ENCODE peak calls at places on chromosomes 6 and 20, in eight cellular contexts. Z is upper lobe of right lung, R is choroid plexus epithelial cell, I is sigmoid colon, M is tibial nerve, L is kidney, T is adrenal gland, H is A549. B is an unnamed sample.

GRCh38 chr6:170485159-170485558 is 67.9 kb downstream of the PSMB1 start:
- DNase-seq in M (no peak), R (peak; percentile 71), I (no peak), H (no peak), Z (no peak), L (no peak), T (no peak), B (no peak)

GRCh38 chr6:33160096-33160495 is 32.2 kb downstream of the COL11A2 start:
- DNase-seq in R (no peak), M (no peak), T (no peak), H (no peak), I (no peak), Z (no peak), L (no peak), B (no peak)

GRCh38 chr6:28953039-28953872 is 29.5 kb upstream of the TRIM27 start:
- DNase-seq in R (peak; percentile 71), L (no peak), M (no peak), H (peak; percentile 71), I (no peak), T (no peak), Z (no peak), B (no peak)

GRCh38 chr6:167975449-167975848 is 22.0 kb upstream of the KIF25 start:
- DNase-seq in M (no peak), R (no peak), L (no peak), H (no peak), Z (no peak), I (no peak), T (no peak), B (no peak)

GRCh38 chr20:709864-710761 is 34.5 kb upstream of the SCRT2 start:
- DNase-seq in L (no peak), I (peak; percentile 32), H (no peak), R (no peak), Z (peak; percentile 58), T (no peak), M (no peak), B (no peak)

GRCh38 chr20:48574383-48574782 is 253.4 kb downstream of the PREX1 start:
- DNase-seq in T (no peak), R (peak; percentile 6), Z (no peak), M (no peak), I (no peak), L (no peak), H (peak; percentile 68), B (no peak)

GRCh38 chr6:112626468-112627082 is 279.4 kb downstream of the RFPL4B start:
- DNase-seq in I (no peak), H (peak; percentile 12), R (peak; percentile 68), T (no peak), L (no peak), M (no peak), Z (no peak), B (no peak)

GRCh38 chr20:47392015-47392720 is 35.7 kb upstream of the ZMYND8 start:
- DNase-seq in M (no peak), Z (no peak), H (peak; percentile 99), L (no peak), R (peak; percentile 94), T (peak; percentile 71), I (no peak), B (no peak)

GRCh38 chr6:73983367-73983766 is 287.4 kb downstream of the CD109 start:
- DNase-seq in R (peak; percentile 52), L (no peak), T (no peak), M (no peak), I (no peak), H (no peak), Z (no peak), B (no peak)

GRCh38 chr20:4050581-4050980 is 35.2 kb upstream of the RNF24 start:
- DNase-seq in Z (no peak), T (no peak), L (no peak), M (no peak), H (no peak), I (no peak), R (no peak), B (no peak)

GRCh38 chr20:37941332-37941731 is 38.4 kb downstream of the VSTM2L start:
- DNase-seq in Z (no peak), T (no peak), I (no peak), L (no peak), H (peak; percentile 32), M (no peak), R (no peak), B (no peak)
- TF ChIP-seq CTCF in Z (no peak), T (no peak), I (no peak), L (no peak), H (no peak), M (no peak), R (peak; percentile 38), B (peak; percentile 54)

DNA sequence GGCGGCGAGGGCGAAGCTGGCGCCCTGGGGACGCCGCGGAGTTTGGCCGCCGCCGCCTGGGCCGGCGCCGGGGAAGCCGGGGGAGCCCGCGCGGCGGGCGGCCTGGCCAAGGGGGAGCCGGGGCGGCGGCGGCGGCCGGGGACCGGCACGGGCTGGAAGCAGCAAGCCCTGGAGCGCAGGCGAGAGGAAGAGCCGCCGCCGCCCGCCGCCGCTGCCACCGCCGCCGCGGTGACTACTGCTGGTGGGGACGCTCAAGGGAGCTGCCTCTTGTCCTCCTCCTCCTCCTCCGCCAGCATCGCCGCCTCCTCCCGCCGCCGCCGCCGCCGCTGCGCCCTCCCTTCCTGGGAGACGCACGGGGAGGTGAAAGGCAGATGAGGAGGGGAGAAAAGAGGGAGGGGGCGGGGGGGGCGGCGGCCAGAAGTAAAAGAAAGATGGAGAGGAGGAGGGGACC is 975 bp downstream of the PDE10A start:
- DNase-seq in I (no peak), L (peak; percentile 82), T (no peak), Z (no peak), H (peak; percentile 52), M (no peak), R (peak; percentile 52), B (no peak)
- H3K4me3 ChIP-seq in I (peak overlapping the region; percentile 35), L (peak overlapping the region; percentile 60), T (peak overlapping the region; percentile 56), Z (peak overlapping the region; percentile 52), H (peak overlapping the region; percentile 69), M (peak overlapping the region; percentile 39), R (peak overlapping the region; percentile 77), B (peak overlapping the region; percentile 55)

GRCh38 chr6:79697430-79697829 is 66.3 kb downstream of the SH3BGRL2 start:
- DNase-seq in M (no peak), L (no peak), H (no peak), I (no peak), T (no peak), R (no peak), Z (no peak), B (no peak)

GRCh38 chr6:79694156-79694555 is 63.0 kb downstream of the SH3BGRL2 start:
- DNase-seq in Z (no peak), T (no peak), L (no peak), I (no peak), R (no peak), H (no peak), M (no peak), B (no peak)

GRCh38 chr6:79699606-79700005 is 68.5 kb downstream of the SH3BGRL2 start:
- DNase-seq in I (no peak), M (no peak), R (no peak), L (no peak), H (no peak), T (no peak), Z (no peak), B (no peak)

DNA sequence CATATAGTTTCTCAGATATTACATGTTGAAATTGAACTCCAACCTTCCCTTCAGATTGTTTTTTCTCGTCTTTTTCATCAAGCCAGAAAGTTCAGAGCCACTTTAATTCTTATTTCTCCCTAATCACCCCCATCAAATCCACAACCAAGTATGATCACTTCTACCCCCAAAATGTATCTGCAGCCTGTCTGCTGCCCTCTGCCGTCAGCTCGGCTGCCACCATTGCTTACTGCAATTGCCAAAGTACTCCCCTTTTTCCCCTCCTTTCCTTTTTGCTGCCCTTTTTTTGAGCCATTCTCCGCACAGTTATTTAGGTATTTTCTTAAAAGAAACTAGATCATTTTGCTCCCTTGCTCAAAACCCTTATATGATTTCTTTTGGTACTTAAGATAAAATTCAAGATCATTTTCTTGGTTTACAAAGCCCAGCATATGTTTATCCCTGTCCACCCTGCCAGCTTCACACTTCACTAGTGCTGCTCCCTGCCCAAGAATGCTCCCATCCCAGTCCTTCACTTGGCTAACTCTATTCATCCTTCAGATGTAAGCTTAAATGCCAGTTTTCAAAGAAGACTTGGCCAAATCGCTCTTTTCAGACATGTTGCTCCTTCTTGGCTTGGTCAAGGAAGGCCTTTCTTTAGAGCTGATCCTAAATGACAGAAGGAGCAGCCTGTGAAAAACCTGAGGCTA is 63.6 kb downstream of the SH3BGRL2 start:
- DNase-seq in H (no peak), L (no peak), T (no peak), M (no peak), I (no peak), R (no peak), Z (no peak), B (no peak)
- TF ChIP-seq CTCF in H (no peak), L (no peak), T (no peak), M (no peak), I (no peak), R (peak; percentile 41), Z (no peak), B (peak; percentile 15)

GRCh38 chr6:41373367-41373918 is 38.0 kb downstream of the NCR2 start:
- DNase-seq in H (no peak), Z (no peak), L (no peak), T (no peak), M (no peak), R (peak; percentile 66), I (no peak), B (no peak)

GRCh38 chr6:41373919-41374617 is 38.7 kb downstream of the NCR2 start:
- DNase-seq in T (no peak), M (no peak), L (no peak), H (no peak), I (no peak), Z (no peak), R (no peak), B (no peak)

GRCh38 chr6:41375598-41376151 is 40.3 kb downstream of the NCR2 start:
- DNase-seq in H (no peak), Z (no peak), L (no peak), M (no peak), T (no peak), I (no peak), R (no peak), B (no peak)

GRCh38 chr6:41376176-41376575 is 40.8 kb downstream of the NCR2 start:
- DNase-seq in T (no peak), L (no peak), I (no peak), H (no peak), M (no peak), R (no peak), Z (no peak), B (no peak)

DNA sequence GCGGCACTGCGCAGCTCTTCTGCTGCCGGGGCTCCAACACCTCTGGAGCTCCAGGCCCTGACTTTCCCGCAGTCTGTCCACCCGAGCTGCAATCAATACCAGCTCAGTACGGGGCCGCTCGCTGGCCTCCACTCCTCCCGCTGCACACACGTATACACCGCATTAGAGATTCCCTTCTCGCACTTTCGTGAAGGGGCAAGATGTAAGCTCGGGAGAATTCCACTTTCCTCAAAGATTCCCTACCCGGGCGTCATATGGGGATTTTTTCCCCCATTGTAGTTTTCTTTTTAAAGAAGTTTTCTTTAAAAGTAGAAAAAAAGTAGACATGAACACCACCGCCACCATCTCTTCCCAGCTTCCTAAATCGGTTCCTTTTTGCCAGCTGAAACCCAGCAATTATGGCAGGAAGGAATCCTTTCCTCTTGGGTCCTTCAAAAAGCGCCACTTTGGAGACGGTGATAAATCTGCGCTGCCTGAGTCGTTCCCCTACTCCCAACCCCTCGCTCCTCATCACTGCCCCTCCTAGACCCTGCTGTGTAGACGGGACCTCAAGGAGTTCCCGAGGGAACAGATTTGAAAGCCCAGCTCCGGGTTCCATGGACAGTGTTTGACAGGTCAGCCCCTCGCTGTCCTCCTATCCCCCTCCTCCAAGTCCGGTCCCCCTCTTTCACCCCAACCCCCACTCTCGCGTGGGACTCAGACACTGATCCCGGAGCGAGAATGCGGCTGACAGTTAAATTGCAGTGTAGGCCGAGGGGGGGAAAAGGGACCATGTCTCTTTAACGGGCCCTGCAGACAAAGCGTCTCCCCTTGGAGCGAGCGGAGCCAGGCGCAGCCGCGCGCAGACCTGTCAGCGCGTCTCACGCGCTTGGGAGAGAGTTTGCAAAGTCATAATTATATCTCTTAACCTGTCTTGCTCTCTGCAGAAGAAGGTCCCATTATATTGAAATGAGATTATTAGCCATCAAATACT is 39.5 kb downstream of the NCR2 start:
- DNase-seq in R (peak; percentile 35), I (no peak), Z (no peak), T (no peak), M (no peak), H (no peak), L (no peak), B (peak; percentile 14)
- H3K4me3 ChIP-seq in R (no peak overlapping the region), I (no peak overlapping the region), Z (no peak overlapping the region), T (no peak overlapping the region), M (no peak overlapping the region), H (no peak overlapping the region), L (no peak overlapping the region), B (peak overlapping the region; percentile 32)

B was measured in retinal pigment epithelial cell.